ENCODE peak calls at places on chromosome 1, in ten cellular contexts. P is K562, A is H1, M is GM12878, H is A549, G is HCT116, L is NB4, S is HepG2, R is SK-N-SH, Q is endothelial cell of umbilical vein. T is an unnamed sample.

GRCh38 chr1:231625975-231626534 is 535 bp upstream of the DISC1 start:
- DNase-seq in P (no peak), A (peak; percentile 47), M (no peak), H (peak; percentile 16), G (no peak), L (no peak), S (no peak), R (no peak), Q (no peak), T (no peak)

GRCh38 chr1:179440971-179441370 is 75.2 kb downstream of the AXDND1 start:
- DNase-seq in P (no peak), A (no peak), M (no peak), H (no peak), G (no peak), L (no peak), S (peak; percentile 12), R (no peak), Q (no peak), T (no peak)

GRCh38 chr1:233151850-233152249 is 143.7 kb downstream of the PCNX2 start:
- DNase-seq in P (no peak), A (no peak), M (no peak), H (no peak), G (no peak), L (no peak), S (no peak), R (no peak), Q (no peak), T (no peak)

GRCh38 chr1:246647113-246647512 is 77.1 kb upstream of the SCCPDH start:
- DNase-seq in P (peak; percentile 55), A (peak; percentile 73), M (no peak), H (peak; percentile 40), G (no peak), L (peak; percentile 38), S (no peak), R (peak; percentile 52), Q (no peak), T (peak; percentile 79)

GRCh38 chr1:19661721-19662228 is 2.9 kb upstream of the HTR6 start:
- DNase-seq in P (peak; percentile 65), A (no peak), M (no peak), H (peak; percentile 35), G (peak; percentile 24), L (peak; percentile 44), S (no peak), R (no peak), Q (peak; percentile 57), T (no peak)

GRCh38 chr1:233326995-233327937 is at the start of gene MAP3K21:
- DNase-seq in P (peak; percentile 81), A (peak; percentile 94), M (peak; percentile 60), H (peak; percentile 97), G (peak; percentile 95), L (peak; percentile 96), S (no peak), R (peak; percentile 88), Q (peak; percentile 17), T (peak; percentile 98)

GRCh38 chr1:143672983-143673382 is 298.8 kb downstream of the FAM72C start:
- DNase-seq in P (no peak), A (no peak), M (no peak), H (no peak), G (no peak), L (no peak), S (no peak), R (no peak), Q (no peak), T (no peak)

GRCh38 chr1:206890125-206890637 is 7.1 kb upstream of the IL24 start:
- DNase-seq in P (no peak), A (peak; percentile 38), M (no peak), H (peak; percentile 61), G (no peak), L (no peak), S (no peak), R (no peak), Q (no peak), T (no peak)

GRCh38 chr1:14910947-14911721 is 242.4 kb upstream of the TMEM51 start:
- DNase-seq in P (no peak), A (no peak), M (no peak), H (no peak), G (no peak), L (no peak), S (no peak), R (no peak), Q (no peak), T (no peak)

GRCh38 chr1:213417225-213417820 is 366.3 kb downstream of the RPS6KC1 start:
- DNase-seq in P (no peak), A (peak; percentile 23), M (no peak), H (no peak), G (no peak), L (no peak), S (no peak), R (no peak), Q (no peak), T (no peak)

GRCh38 chr1:213414346-213414745 is 363.3 kb downstream of the RPS6KC1 start:
- DNase-seq in P (no peak), A (no peak), M (no peak), H (no peak), G (no peak), L (no peak), S (no peak), R (no peak), Q (no peak), T (no peak)

GRCh38 chr1:213416461-213417224 is 365.6 kb downstream of the RPS6KC1 start:
- DNase-seq in P (no peak), A (peak; percentile 16), M (no peak), H (no peak), G (no peak), L (no peak), S (no peak), R (no peak), Q (no peak), T (no peak)

GRCh38 chr1:213414901-213415300 is 363.9 kb downstream of the RPS6KC1 start:
- DNase-seq in P (no peak), A (no peak), M (no peak), H (no peak), G (no peak), L (no peak), S (no peak), R (no peak), Q (no peak), T (no peak)

DNA sequence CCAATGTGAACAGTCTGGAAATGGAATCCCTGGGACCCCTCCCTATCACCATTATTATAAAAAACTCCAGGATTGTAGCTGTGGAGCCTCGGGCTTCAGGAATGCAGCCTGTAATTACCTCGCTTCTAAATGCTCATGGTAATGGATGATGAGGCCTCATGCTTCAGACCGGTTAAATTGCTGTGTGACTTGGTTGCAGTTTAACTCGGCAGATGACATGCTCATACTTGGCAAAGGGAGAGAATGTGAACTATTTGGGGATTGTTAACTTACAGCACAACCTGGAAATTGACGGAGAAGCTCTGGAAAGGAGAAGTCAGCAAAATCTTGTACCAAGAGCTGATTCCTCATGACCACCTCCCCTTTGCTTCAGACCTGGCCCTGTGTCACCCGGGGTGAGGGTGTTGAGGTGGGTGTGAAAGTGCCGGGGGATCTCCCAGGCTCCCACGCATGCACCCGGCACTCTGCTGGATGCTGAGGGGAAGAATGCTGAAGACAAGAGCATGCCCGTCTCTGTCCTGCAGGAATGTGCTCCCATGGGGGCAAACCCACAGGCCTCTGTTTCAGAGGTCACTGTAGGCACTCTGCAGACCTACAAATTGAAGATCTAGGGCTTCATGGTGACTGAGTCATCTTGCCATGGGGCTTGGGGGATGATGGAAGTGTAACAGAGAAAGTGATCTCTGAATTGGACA is 364.8 kb downstream of the RPS6KC1 start:
- DNase-seq in P (no peak), A (no peak), M (no peak), H (no peak), G (no peak), L (no peak), S (no peak), R (no peak), Q (no peak), T (no peak)
- TF ChIP-seq MAX in P (no peak), A (no peak), M (no peak), H (no peak), G (no peak), L (no peak), S (no peak), R (no peak), Q (no peak), T (no peak)

GRCh38 chr1:39698568-39698967 is 7.3 kb upstream of the HPCAL4 start:
- DNase-seq in P (no peak), A (no peak), M (no peak), H (no peak), G (no peak), L (no peak), S (no peak), R (no peak), Q (no peak), T (no peak)

GRCh38 chr1:39699419-39699818 is 8.2 kb upstream of the HPCAL4 start:
- DNase-seq in P (no peak), A (no peak), M (no peak), H (no peak), G (no peak), L (no peak), S (no peak), R (no peak), Q (no peak), T (no peak)

GRCh38 chr1:39694026-39694425 is 2.8 kb upstream of the HPCAL4 start:
- DNase-seq in P (no peak), A (no peak), M (no peak), H (no peak), G (no peak), L (no peak), S (no peak), R (no peak), Q (no peak), T (no peak)

GRCh38 chr1:39695011-39695410 is 3.8 kb upstream of the HPCAL4 start:
- DNase-seq in P (no peak), A (no peak), M (no peak), H (no peak), G (no peak), L (no peak), S (no peak), R (no peak), Q (no peak), T (no peak)

GRCh38 chr1:39696448-39696847 is 5.2 kb upstream of the HPCAL4 start:
- DNase-seq in P (no peak), A (no peak), M (no peak), H (no peak), G (no peak), L (no peak), S (no peak), R (no peak), Q (no peak), T (no peak)
- TF ChIP-seq MAX in P (no peak), A (no peak), M (no peak), H (no peak), G (no peak), L (no peak), S (no peak), R (no peak), Q (no peak), T (no peak)

DNA sequence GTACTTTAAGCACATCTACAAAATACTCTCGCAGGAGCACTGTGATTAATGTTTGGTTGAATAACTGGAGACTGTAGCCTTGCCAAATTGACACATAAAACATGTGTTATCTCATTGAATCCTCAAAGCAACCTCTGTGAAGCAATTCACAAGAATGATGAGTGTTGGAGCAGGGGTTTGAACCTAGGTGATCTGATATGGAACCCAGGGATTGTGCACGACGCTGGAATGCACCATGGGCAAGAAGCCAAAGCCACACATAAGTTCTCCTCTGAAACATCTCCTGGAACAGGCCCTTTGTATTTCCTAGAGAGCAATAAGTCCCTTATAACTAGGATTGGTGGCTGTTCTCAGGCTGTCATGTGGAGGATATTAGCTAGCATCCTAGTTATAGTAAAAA is 124.6 kb upstream of the IVNS1ABP start:
- DNase-seq in P (peak; percentile 19), A (no peak), M (no peak), H (peak; percentile 72), G (no peak), L (no peak), S (peak; percentile 38), R (no peak), Q (peak; percentile 34), T (no peak)
- TF ChIP-seq MAX in P (no peak), A (no peak), M (no peak), H (no peak), G (no peak), L (no peak), S (no peak), R (no peak), Q (no peak), T (no peak)

GRCh38 chr1:165842363-165843129 is 15.1 kb downstream of the UCK2 start:
- DNase-seq in P (peak; percentile 95), A (no peak), M (no peak), H (no peak), G (no peak), L (peak; percentile 77), S (no peak), R (no peak), Q (peak; percentile 35), T (no peak)
- TF ChIP-seq MAX in P (peak; percentile 76), A (no peak), M (no peak), H (no peak), G (no peak), L (peak; percentile 54), S (no peak), R (no peak), Q (no peak), T (no peak)

T was measured in WTC11.